ENCODE peak calls at places on chromosomes 16 and 17, in nine cellular contexts. E, J, T, U, L, Y, H, N and C are unnamed samples. For H3K36me3, the result is how much of the 10 kb centered on the place peaks cover.

GRCh38 chr16:54847207-54847606 is 83.5 kb upstream of the IRX5 start:
- DNase-seq in E (no peak), J (no peak), T (no peak), U (no peak), L (no peak), Y (no peak), H (no peak), N (no peak), C (no peak)

GRCh38 chr17:48023408-48024148 is 14.0 kb downstream of the COPZ2 start:
- DNase-seq in E (peak), J (peak), T (peak), U (peak), L (peak), Y (peak), H (peak), N (peak), C (peak)

GRCh38 chr17:72812823-72813222 is 279.7 kb downstream of the SLC39A11 start:
- DNase-seq in E (no peak), J (no peak), T (no peak), U (no peak), L (no peak), Y (no peak), H (no peak), N (no peak), C (no peak)

GRCh38 chr16:49592507-49593422 is 219.2 kb downstream of the C16orf78 start:
- DNase-seq in E (peak), J (peak), T (no peak), U (peak), L (no peak), Y (no peak), H (no peak), N (peak), C (peak)

GRCh38 chr16:30030841-30031413 is at the start of gene TLCD3B:
- DNase-seq in E (no peak), J (no peak), T (no peak), U (peak), L (no peak), Y (no peak), H (no peak), N (no peak), C (peak)

GRCh38 chr16:89700649-89701424 is 668 bp downstream of the SPATA2L start:
- DNase-seq in E (peak), J (peak), T (peak), U (peak), L (peak), Y (peak), H (peak), N (no peak), C (peak)

GRCh38 chr17:68613739-68614298 is 12.7 kb upstream of the FAM20A start:
- DNase-seq in E (peak), J (peak), T (no peak), U (peak), L (no peak), Y (no peak), H (no peak), N (peak), C (peak)

GRCh38 chr16:51576498-51576897 is 425.4 kb upstream of the SALL1 start:
- DNase-seq in E (no peak), J (no peak), T (no peak), U (no peak), L (no peak), Y (no peak), H (no peak), N (no peak), C (no peak)

GRCh38 chr17:66337866-66338472 is 35.6 kb downstream of the PRKCA start:
- DNase-seq in E (no peak), J (no peak), T (no peak), U (no peak), L (no peak), Y (no peak), H (no peak), N (no peak), C (no peak)

GRCh38 chr17:78718575-78719209 is 63.4 kb downstream of the CYTH1 start:
- DNase-seq in E (peak), J (no peak), T (no peak), U (no peak), L (no peak), Y (no peak), H (no peak), N (no peak), C (no peak)

GRCh38 chr17:79617740-79618382 is 7.0 kb upstream of the RBFOX3 start:
- DNase-seq in E (no peak), J (no peak), T (no peak), U (no peak), L (peak), Y (peak), H (peak), N (no peak), C (peak)

GRCh38 chr17:1783834-1784611 is 22.2 kb downstream of the SERPINF1 start:
- DNase-seq in E (no peak), J (peak), T (peak), U (peak), L (peak), Y (no peak), H (no peak), N (peak), C (peak)

GRCh38 chr16:53546988-53547391 is 44.0 kb upstream of the AKTIP start:
- DNase-seq in E (no peak), J (no peak), T (no peak), U (peak), L (no peak), Y (no peak), H (peak), N (no peak), C (no peak)

GRCh38 chr17:17568772-17569195 is 22.7 kb downstream of the PEMT start:
- DNase-seq in E (peak), J (peak), T (peak), U (peak), L (peak), Y (peak), H (peak), N (no peak), C (peak)

GRCh38 chr17:35373984-35374765 is 754 bp upstream of the SLFN11 start:
- DNase-seq in E (no peak), J (peak), T (peak), U (peak), L (peak), Y (peak), H (no peak), N (peak), C (no peak)

GRCh38 chr17:1649116-1649843 is 386 bp downstream of the RILP start:
- DNase-seq in E (peak), J (peak), T (peak), U (peak), L (peak), Y (peak), H (peak), N (peak), C (peak)

GRCh38 chr16:27906883-27907282 is 156.6 kb downstream of the GSG1L start:
- DNase-seq in E (no peak), J (no peak), T (no peak), U (no peak), L (no peak), Y (no peak), H (no peak), N (no peak), C (no peak)

GRCh38 chr17:9206989-9207317 is 185.6 kb downstream of the NTN1 start:
- DNase-seq in E (no peak), J (no peak), T (no peak), U (no peak), L (no peak), Y (peak), H (peak), N (no peak), C (no peak)

GRCh38 chr16:86952769-86953168 is 364.4 kb downstream of the C16orf95 start:
- DNase-seq in E (no peak), J (no peak), T (no peak), U (no peak), L (no peak), Y (no peak), H (no peak), N (no peak), C (no peak)

GRCh38 chr16:1977875-1978268 is 3.4 kb downstream of the NOXO1 start:
- DNase-seq in E (no peak), J (no peak), T (no peak), U (no peak), L (no peak), Y (no peak), H (no peak), N (no peak), C (no peak)

GRCh38 chr16:4313563-4314531 is 2.0 kb upstream of the GLIS2 start:
- DNase-seq in E (peak), J (peak), T (peak), U (peak), L (no peak), Y (peak), H (no peak), N (no peak), C (no peak)

GRCh38 chr16:27431773-27432599 is 30.0 kb downstream of the IL21R start:
- DNase-seq in E (no peak), J (no peak), T (peak), U (no peak), L (no peak), Y (no peak), H (no peak), N (peak), C (no peak)

GRCh38 chr17:82370471-82371332 is 863 bp upstream of the UTS2R start:
- DNase-seq in E (peak), J (no peak), T (no peak), U (no peak), L (no peak), Y (no peak), H (no peak), N (no peak), C (no peak)

GRCh38 chr17:16997514-16998429 is 25.9 kb upstream of the TNFRSF13B start:
- DNase-seq in E (peak), J (no peak), T (no peak), U (no peak), L (peak), Y (peak), H (peak), N (no peak), C (no peak)

GRCh38 chr16:67438098-67438791 is 7.3 kb downstream of the HSD11B2 start:
- DNase-seq in E (no peak), J (no peak), T (no peak), U (no peak), L (no peak), Y (peak), H (no peak), N (no peak), C (no peak)

GRCh38 chr17:75455896-75456416 is 479 bp upstream of the TMEM94 start:
- DNase-seq in E (no peak), J (no peak), T (no peak), U (no peak), L (peak), Y (peak), H (no peak), N (no peak), C (no peak)

GRCh38 chr17:74827800-74828199 is 31.9 kb downstream of the GRIN2C start:
- DNase-seq in E (no peak), J (no peak), T (no peak), U (no peak), L (no peak), Y (no peak), H (no peak), N (no peak), C (no peak)

GRCh38 chr17:43553501-43554018 is 7.4 kb upstream of the ETV4 start:
- DNase-seq in E (no peak), J (no peak), T (no peak), U (peak), L (no peak), Y (no peak), H (no peak), N (no peak), C (no peak)

GRCh38 chr16:59941581-59941980 is 1207.5 kb upstream of the GOT2 start:
- DNase-seq in E (no peak), J (no peak), T (no peak), U (no peak), L (no peak), Y (no peak), H (no peak), N (no peak), C (no peak)

GRCh38 chr17:19018600-19018950 is 14.0 kb upstream of the FAM83G start:
- DNase-seq in E (no peak), J (no peak), T (no peak), U (no peak), L (no peak), Y (peak), H (no peak), N (no peak), C (no peak)

GRCh38 chr17:75515523-75516254 is at the start of gene CASKIN2:
- DNase-seq in E (peak), J (peak), T (peak), U (peak), L (peak), Y (peak), H (peak), N (peak), C (peak)

GRCh38 chr17:56599093-56599492 is 5.6 kb downstream of the NOG start:
- DNase-seq in E (no peak), J (no peak), T (no peak), U (no peak), L (no peak), Y (no peak), H (no peak), N (no peak), C (no peak)

GRCh38 chr17:8190506-8190905 is 526 bp upstream of the BORCS6 start:
- DNase-seq in E (no peak), J (no peak), T (no peak), U (no peak), L (peak), Y (no peak), H (no peak), N (no peak), C (no peak)

GRCh38 chr17:8189041-8189710 is 804 bp downstream of the BORCS6 start:
- DNase-seq in E (no peak), J (no peak), T (peak), U (peak), L (peak), Y (peak), H (no peak), N (no peak), C (peak)

GRCh38 chr17:8187517-8188407 is 2.2 kb downstream of the BORCS6 start:
- DNase-seq in E (peak), J (peak), T (peak), U (peak), L (peak), Y (peak), H (peak), N (peak), C (peak)

GRCh38 chr17:8188408-8188839 is 1.6 kb downstream of the BORCS6 start:
- DNase-seq in E (no peak), J (no peak), T (peak), U (no peak), L (peak), Y (peak), H (no peak), N (no peak), C (no peak)

DNA sequence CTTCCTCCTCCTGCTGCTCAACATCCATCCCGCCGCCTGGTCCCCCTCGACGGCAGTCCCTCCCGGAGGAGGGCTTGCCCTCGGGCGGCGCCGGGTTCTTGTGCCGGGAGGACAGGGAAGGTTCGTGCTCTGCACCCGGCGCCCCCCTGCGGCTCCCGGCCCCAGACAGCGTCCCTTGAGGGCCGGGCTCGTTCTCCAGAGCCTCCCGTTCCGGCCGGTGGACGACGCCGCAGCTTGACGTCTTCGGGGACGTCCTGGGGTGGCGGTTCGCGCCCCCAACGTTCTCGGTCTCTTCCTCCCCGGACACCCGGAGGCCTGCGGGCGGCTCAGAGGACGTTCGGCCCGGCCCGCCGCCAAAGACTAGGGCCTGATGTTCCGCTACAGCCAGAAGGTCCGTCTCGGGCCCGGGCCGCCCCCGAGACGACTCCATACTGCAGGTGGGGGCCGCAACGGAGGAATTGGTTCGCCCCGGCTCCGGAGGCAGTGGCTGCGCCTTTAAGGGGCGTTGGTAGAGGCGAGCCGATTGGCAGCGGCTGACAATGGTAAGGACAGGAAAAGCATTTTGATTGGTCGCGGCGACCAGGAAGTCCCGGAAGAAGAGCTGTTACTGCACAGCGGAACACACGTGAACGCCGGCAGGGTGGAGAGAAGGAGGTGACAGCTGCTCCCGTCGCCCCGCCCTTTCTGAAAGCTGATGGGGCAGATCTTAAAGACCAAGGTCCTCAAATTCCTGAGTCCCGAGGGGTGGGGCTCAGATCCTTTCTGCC is at the start of gene BORCS6:
- DNase-seq in E (peak), J (peak), T (peak), U (peak), L (peak), Y (peak), H (peak), N (peak), C (peak)
- TF ChIP-seq CTCF in E (peak), J (no peak), T (no peak), U (no peak), L (no peak), Y (no peak), H (no peak), N (no peak), C (no peak)

GRCh38 chr17:61454095-61454931 is 2.1 kb downstream of the TBX4 start:
- DNase-seq in E (no peak), J (no peak), T (no peak), U (peak), L (no peak), Y (no peak), H (no peak), N (peak), C (no peak)

GRCh38 chr17:61451538-61452300 is 503 bp upstream of the TBX4 start:
- DNase-seq in E (no peak), J (no peak), T (no peak), U (peak), L (no peak), Y (no peak), H (no peak), N (peak), C (no peak)

GRCh38 chr17:61453563-61453962 is 1.3 kb downstream of the TBX4 start:
- DNase-seq in E (no peak), J (no peak), T (no peak), U (no peak), L (no peak), Y (no peak), H (no peak), N (no peak), C (no peak)

GRCh38 chr17:61450641-61451537 is 1.3 kb upstream of the TBX4 start:
- DNase-seq in E (no peak), J (no peak), T (no peak), U (peak), L (no peak), Y (no peak), H (no peak), N (peak), C (no peak)

DNA sequence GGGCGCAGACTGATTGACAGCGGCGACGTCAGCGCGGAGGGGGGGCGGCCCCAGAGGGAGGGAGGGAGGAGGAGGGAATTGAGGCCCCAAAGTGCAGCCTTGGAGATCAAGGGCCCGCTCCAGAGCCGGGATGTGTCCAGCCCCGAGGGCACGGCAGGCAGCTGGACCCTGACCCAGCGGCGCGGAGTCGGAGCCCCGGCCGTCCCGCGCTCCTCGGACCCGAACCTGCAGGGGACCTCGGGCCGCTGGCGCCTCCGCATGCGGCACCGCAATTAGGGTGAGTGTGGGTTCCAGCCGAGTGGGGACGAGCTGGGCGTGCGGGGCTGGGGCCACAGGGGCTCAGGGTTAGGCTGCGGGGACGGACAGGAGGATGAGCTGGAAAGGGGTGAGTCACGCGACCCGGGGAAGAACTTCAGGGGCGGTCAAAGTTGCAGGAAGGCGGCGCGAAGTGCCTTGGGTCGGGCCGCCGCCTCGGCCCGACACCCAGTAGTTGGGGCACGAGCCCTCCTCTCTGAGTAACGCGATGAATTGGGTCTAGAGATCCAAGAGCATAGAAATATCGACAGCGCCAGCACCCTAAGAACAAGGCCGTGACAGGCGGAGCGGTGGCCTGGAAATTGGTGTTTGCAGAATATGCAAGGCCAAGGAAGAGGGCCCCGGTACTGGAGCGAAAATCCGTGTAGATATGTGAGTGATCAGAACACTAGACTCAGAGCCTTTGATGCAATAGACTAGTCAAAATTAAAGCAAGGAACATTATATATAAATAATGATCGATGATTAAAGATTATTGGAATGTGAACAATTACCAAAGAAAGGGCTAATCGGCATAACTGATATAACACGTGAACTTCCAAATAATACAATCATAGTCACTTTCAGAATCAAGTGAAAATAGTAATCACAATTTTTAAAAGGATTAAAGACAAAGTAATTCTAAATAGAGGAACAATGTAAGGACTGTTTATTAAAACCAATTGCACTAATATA is at the start of gene TBX4:
- DNase-seq in E (no peak), J (no peak), T (no peak), U (peak), L (no peak), Y (no peak), H (no peak), N (peak), C (no peak)
- H3K36me3 ChIP-seq in E (under half), J (under half), T (under half), U (under half), L (under half), Y (under half), H (under half), N (under half), C (under half)

GRCh38 chr17:77459018-77459755 is 318.4 kb downstream of the SEC14L1 start:
- DNase-seq in E (peak), J (no peak), T (no peak), U (no peak), L (peak), Y (no peak), H (no peak), N (no peak), C (no peak)

GRCh38 chr17:77456271-77456950 is 315.6 kb downstream of the SEC14L1 start:
- DNase-seq in E (peak), J (no peak), T (no peak), U (no peak), L (peak), Y (no peak), H (no peak), N (no peak), C (no peak)

GRCh38 chr17:77458202-77459017 is 317.6 kb downstream of the SEC14L1 start:
- DNase-seq in E (no peak), J (no peak), T (no peak), U (no peak), L (no peak), Y (no peak), H (no peak), N (no peak), C (no peak)

GRCh38 chr17:77456951-77457548 is 316.3 kb downstream of the SEC14L1 start:
- DNase-seq in E (peak), J (no peak), T (no peak), U (no peak), L (peak), Y (no peak), H (no peak), N (no peak), C (no peak)

GRCh38 chr17:77457572-77458201 is 316.9 kb downstream of the SEC14L1 start:
- DNase-seq in E (no peak), J (no peak), T (no peak), U (no peak), L (no peak), Y (no peak), H (no peak), N (no peak), C (no peak)
- H3K4me3 ChIP-seq in E (peak), J (no peak), T (no peak), U (no peak), L (no peak), Y (no peak), H (no peak), N (no peak), C (no peak)

GRCh38 chr16:6170022-6170421 is 1072.4 kb upstream of the EEF2KMT start:
- DNase-seq in E (no peak), J (no peak), T (no peak), U (no peak), L (no peak), Y (no peak), H (no peak), N (no peak), C (no peak)

GRCh38 chr16:6160871-6161270 is 1063.3 kb upstream of the EEF2KMT start:
- DNase-seq in E (no peak), J (no peak), T (no peak), U (no peak), L (no peak), Y (no peak), H (no peak), N (no peak), C (no peak)

GRCh38 chr16:6160303-6160702 is 1062.7 kb upstream of the EEF2KMT start:
- DNase-seq in E (no peak), J (no peak), T (no peak), U (no peak), L (no peak), Y (no peak), H (no peak), N (no peak), C (no peak)

GRCh38 chr16:6165330-6165984 is 1067.9 kb upstream of the EEF2KMT start:
- DNase-seq in E (no peak), J (no peak), T (no peak), U (peak), L (no peak), Y (no peak), H (no peak), N (no peak), C (no peak)
- TF ChIP-seq CTCF in E (peak), J (no peak), T (no peak), U (peak), L (no peak), Y (no peak), H (no peak), N (no peak), C (no peak)

GRCh38 chr17:386145-386876 is 33.7 kb upstream of the RPH3AL start:
- DNase-seq in E (peak), J (peak), T (peak), U (peak), L (peak), Y (peak), H (peak), N (peak), C (peak)
- H3K36me3 ChIP-seq in E (under half), J (under half), T (under half), U (under half), L (under half), Y (under half), H (under half), N (under half), C (under half)